ENCODE peak calls at places on chromosomes 7 and 10, in eight cellular contexts. U, Z, L, I, M, W, C and A are unnamed samples. For H3K4me1, the result is how much of the 10 kb centered on the place peaks cover.

GRCh38 chr7:116327751-116328150 is 117.4 kb downstream of the TES start:
- DNase-seq in U (peak), Z (no peak), L (no peak), I (no peak), M (no peak), W (no peak), C (no peak), A (no peak)

GRCh38 chr10:30036341-30036740 is 23.0 kb downstream of the JCAD start:
- DNase-seq in U (no peak), Z (no peak), L (no peak), I (no peak), M (no peak), W (no peak), C (no peak), A (no peak)

GRCh38 chr7:124857672-124858235 is 71.9 kb downstream of the POT1 start:
- DNase-seq in U (no peak), Z (no peak), L (no peak), I (no peak), M (no peak), W (no peak), C (no peak), A (peak)

GRCh38 chr7:120337308-120337907 is 64.4 kb downstream of the KCND2 start:
- DNase-seq in U (peak), Z (no peak), L (peak), I (no peak), M (no peak), W (no peak), C (no peak), A (no peak)

GRCh38 chr7:132002343-132002968 is 446.0 kb upstream of the PODXL start:
- DNase-seq in U (peak), Z (peak), L (no peak), I (no peak), M (no peak), W (no peak), C (no peak), A (no peak)

GRCh38 chr7:31938650-31939049 is 131.6 kb downstream of the PDE1C start:
- DNase-seq in U (peak), Z (no peak), L (no peak), I (no peak), M (no peak), W (no peak), C (no peak), A (no peak)

GRCh38 chr10:119538632-119539358 is 3.7 kb downstream of the RGS10 start:
- DNase-seq in U (no peak), Z (no peak), L (no peak), I (no peak), M (no peak), W (no peak), C (no peak), A (no peak)

GRCh38 chr10:121553455-121553854 is 44.8 kb downstream of the FGFR2 start:
- DNase-seq in U (no peak), Z (no peak), L (peak), I (no peak), M (no peak), W (no peak), C (no peak), A (no peak)

GRCh38 chr10:8306685-8307364 is 252.3 kb downstream of the GATA3 start:
- DNase-seq in U (peak), Z (no peak), L (no peak), I (no peak), M (no peak), W (no peak), C (no peak), A (no peak)

GRCh38 chr7:31814187-31814586 is 127.2 kb downstream of the PPP1R17 start:
- DNase-seq in U (no peak), Z (no peak), L (peak), I (no peak), M (no peak), W (no peak), C (no peak), A (no peak)

GRCh38 chr10:14146005-14146404 is 184.7 kb downstream of the FRMD4A start:
- DNase-seq in U (peak), Z (no peak), L (no peak), I (peak), M (no peak), W (no peak), C (no peak), A (no peak)

GRCh38 chr10:76285012-76285411 is 853.6 kb downstream of the LRMDA start:
- DNase-seq in U (peak), Z (no peak), L (no peak), I (no peak), M (no peak), W (no peak), C (no peak), A (no peak)

GRCh38 chr7:66013938-66014337 is 31.9 kb upstream of the GUSB start:
- DNase-seq in U (peak), Z (no peak), L (peak), I (no peak), M (peak), W (no peak), C (no peak), A (no peak)

GRCh38 chr7:46603780-46604725 is 683.0 kb upstream of the IGFBP3 start:
- DNase-seq in U (no peak), Z (peak), L (no peak), I (no peak), M (peak), W (peak), C (peak), A (peak)

GRCh38 chr10:92405006-92405924 is 114.3 kb downstream of the MARCHF5 start:
- DNase-seq in U (no peak), Z (no peak), L (peak), I (no peak), M (no peak), W (no peak), C (no peak), A (no peak)

GRCh38 chr7:77799078-77799964 is 748 bp downstream of the PHTF2 start:
- DNase-seq in U (peak), Z (no peak), L (peak), I (peak), M (peak), W (no peak), C (peak), A (peak)

GRCh38 chr7:77800730-77801129 is 2.2 kb downstream of the PHTF2 start:
- DNase-seq in U (no peak), Z (no peak), L (no peak), I (no peak), M (no peak), W (no peak), C (no peak), A (no peak)

GRCh38 chr7:77797734-77798393 is 370 bp downstream of the TMEM60 start:
- DNase-seq in U (no peak), Z (no peak), L (peak), I (no peak), M (no peak), W (no peak), C (no peak), A (peak)

GRCh38 chr7:77798394-77799077 is at the start of the genes PHTF2 and TMEM60:
- DNase-seq in U (peak), Z (peak), L (peak), I (peak), M (peak), W (peak), C (peak), A (peak)

GRCh38 chr7:77800158-77800557 is 1.6 kb downstream of the PHTF2 start:
- DNase-seq in U (no peak), Z (no peak), L (no peak), I (no peak), M (no peak), W (no peak), C (no peak), A (no peak)
- H3K4me1 ChIP-seq in U (under half), Z (under half), L (under half), I (under half), M (under half), W (under half), C (under half), A (under half)

DNA sequence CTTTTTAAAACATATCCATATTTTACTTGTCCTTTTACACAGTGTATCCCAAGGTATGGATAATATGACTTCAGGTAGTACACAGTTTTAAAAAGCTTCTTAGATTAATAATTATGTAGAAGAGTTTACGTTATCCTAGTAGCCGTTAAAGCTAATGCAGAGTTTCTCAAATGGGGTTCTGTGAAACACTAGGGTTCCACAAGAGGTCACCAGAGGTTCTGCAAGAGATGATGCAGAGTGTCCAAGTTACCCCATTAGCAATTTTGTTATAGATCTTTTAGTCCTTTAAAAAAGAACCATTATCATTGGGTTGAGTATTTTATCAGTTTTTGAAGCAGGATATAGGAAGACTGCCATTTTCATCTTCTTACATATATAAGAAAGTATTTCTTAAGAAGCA is 298.9 kb upstream of the HPS1 start:
- DNase-seq in U (no peak), Z (no peak), L (peak), I (no peak), M (no peak), W (no peak), C (no peak), A (no peak)
- TF ChIP-seq CTCF in U (peak), Z (no peak), L (peak), I (no peak), M (no peak), W (no peak), C (no peak), A (no peak)

DNA sequence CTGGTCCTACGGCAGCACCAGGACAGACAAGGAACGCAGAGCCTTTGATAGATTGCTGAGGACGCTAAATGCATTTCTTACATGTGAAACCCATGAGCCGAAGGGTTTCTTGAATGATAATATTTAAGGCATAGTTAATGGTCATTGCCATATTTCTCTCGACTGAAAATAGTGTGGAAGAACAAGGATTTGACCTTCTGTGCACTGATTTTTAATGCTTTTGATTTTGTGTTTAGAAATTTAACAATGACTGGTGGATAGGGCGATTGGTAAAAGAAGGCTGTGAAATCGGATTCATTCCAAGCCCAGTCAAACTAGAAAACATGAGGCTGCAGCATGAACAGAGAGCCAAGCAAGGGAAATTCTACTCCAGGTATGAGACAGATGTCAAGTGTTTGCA is 150.8 kb downstream of the NSUN6 start:
- DNase-seq in U (no peak), Z (no peak), L (no peak), I (no peak), M (no peak), W (no peak), C (no peak), A (no peak)
- H3K4me1 ChIP-seq in U (under half), Z (under half), L (under half), I (under half), M (under half), W (under half), C (under half), A (under half)

GRCh38 chr10:97583476-97583875 is 713 bp upstream of the HOGA1 start:
- DNase-seq in U (no peak), Z (no peak), L (no peak), I (no peak), M (no peak), W (no peak), C (no peak), A (no peak)
- TF ChIP-seq CTCF in U (no peak), Z (no peak), L (no peak), I (no peak), M (no peak), W (no peak), C (no peak), A (no peak)

GRCh38 chr10:88991900-88992237 is 1.3 kb downstream of the FAS start:
- DNase-seq in U (no peak), Z (no peak), L (no peak), I (no peak), M (no peak), W (no peak), C (no peak), A (no peak)

GRCh38 chr10:88995156-88995876 is 4.7 kb downstream of the FAS start:
- DNase-seq in U (no peak), Z (no peak), L (no peak), I (no peak), M (no peak), W (no peak), C (no peak), A (no peak)

GRCh38 chr10:88994034-88994433 is 3.4 kb downstream of the FAS start:
- DNase-seq in U (peak), Z (no peak), L (peak), I (no peak), M (no peak), W (no peak), C (no peak), A (no peak)

GRCh38 chr10:88991161-88991899 is 732 bp downstream of the FAS start:
- DNase-seq in U (peak), Z (no peak), L (peak), I (peak), M (peak), W (peak), C (peak), A (peak)

GRCh38 chr10:88992945-88993537 is 2.4 kb downstream of the FAS start:
- DNase-seq in U (peak), Z (no peak), L (no peak), I (no peak), M (no peak), W (no peak), C (no peak), A (no peak)
- H3K4me1 ChIP-seq in U (under half), Z (half or more), L (under half), I (under half), M (under half), W (under half), C (half or more), A (half or more)

GRCh38 chr7:50142421-50143113 is 49.5 kb upstream of the ZPBP start:
- DNase-seq in U (peak), Z (no peak), L (peak), I (no peak), M (no peak), W (no peak), C (no peak), A (no peak)
- TF ChIP-seq CTCF in U (peak), Z (peak), L (peak), I (peak), M (peak), W (peak), C (peak), A (peak)

DNA sequence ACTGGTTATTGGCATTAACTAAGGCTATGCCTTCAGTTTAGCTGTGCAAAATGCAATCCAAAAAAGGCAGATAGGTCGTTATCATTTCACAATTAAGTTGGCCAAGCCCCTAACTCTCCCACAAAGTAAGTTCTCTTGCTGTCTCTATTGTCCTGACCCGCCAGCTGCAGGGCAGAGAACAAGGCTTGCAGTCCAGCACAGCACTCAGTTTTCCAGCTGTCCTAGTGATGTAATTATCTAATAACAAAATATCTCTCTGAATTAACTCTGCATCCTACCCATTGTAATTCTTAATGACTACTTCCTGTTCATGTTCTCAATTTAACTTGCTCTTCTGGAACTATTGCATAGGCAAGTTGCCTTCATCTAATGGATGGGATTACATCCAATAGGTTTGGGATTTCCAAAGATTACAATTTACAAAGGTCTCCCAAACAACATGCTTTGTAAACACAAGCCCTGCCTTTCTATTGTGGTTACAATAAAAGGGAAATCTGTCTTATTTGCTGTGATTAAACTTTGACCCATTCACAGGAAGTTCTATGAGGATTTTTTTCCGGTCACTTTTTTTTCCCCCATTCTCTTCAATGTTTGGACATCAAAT is 55.2 kb downstream of the CDK6 start:
- DNase-seq in U (no peak), Z (no peak), L (peak), I (no peak), M (no peak), W (no peak), C (no peak), A (no peak)
- H3K4me1 ChIP-seq in U (under half), Z (under half), L (under half), I (under half), M (under half), W (under half), C (half or more), A (under half)